ENCODE peak calls at places on chromosomes 5 and 9, in eight cellular contexts. One of them, this sample, is unnamed.

GRCh38 chr5:68949711-68950110 is 144.1 kb upstream of the SLC30A5 start:
- DNase-seq in thyroid gland: no peak
- DNase-seq in cardiac fibroblast: no peak
- DNase-seq in AG04450: no peak
- DNase-seq in choroid plexus epithelial cell: no peak
- DNase-seq in neural crest cell: no peak
- DNase-seq in heart right ventricle: no peak
- DNase-seq in psoas muscle: no peak
- DNase-seq in this sample: no peak

GRCh38 chr5:69432412-69433206 is 17.7 kb downstream of the MARVELD2 start:
- DNase-seq in thyroid gland: no peak
- DNase-seq in cardiac fibroblast: no peak
- DNase-seq in AG04450: no peak
- DNase-seq in choroid plexus epithelial cell: no peak
- DNase-seq in neural crest cell: no peak
- DNase-seq in heart right ventricle: no peak
- DNase-seq in psoas muscle: no peak
- DNase-seq in this sample: no peak

GRCh38 chr5:153619706-153620105 is 129.2 kb downstream of the GRIA1 start:
- DNase-seq in thyroid gland: no peak
- DNase-seq in cardiac fibroblast: peak
- DNase-seq in AG04450: no peak
- DNase-seq in choroid plexus epithelial cell: peak
- DNase-seq in neural crest cell: no peak
- DNase-seq in heart right ventricle: no peak
- DNase-seq in psoas muscle: no peak
- DNase-seq in this sample: peak

GRCh38 chr9:86876797-86877196 is 70.5 kb downstream of the GAS1 start:
- DNase-seq in thyroid gland: no peak
- DNase-seq in cardiac fibroblast: no peak
- DNase-seq in AG04450: no peak
- DNase-seq in choroid plexus epithelial cell: no peak
- DNase-seq in neural crest cell: no peak
- DNase-seq in heart right ventricle: no peak
- DNase-seq in psoas muscle: no peak
- DNase-seq in this sample: no peak

GRCh38 chr9:34524349-34524748 is 1.6 kb upstream of the ENHO start:
- DNase-seq in thyroid gland: no peak
- DNase-seq in cardiac fibroblast: no peak
- DNase-seq in AG04450: no peak
- DNase-seq in choroid plexus epithelial cell: peak
- DNase-seq in neural crest cell: no peak
- DNase-seq in heart right ventricle: no peak
- DNase-seq in psoas muscle: no peak
- DNase-seq in this sample: no peak

GRCh38 chr9:120107138-120107537 is 472.8 kb downstream of the CDK5RAP2 start:
- DNase-seq in thyroid gland: no peak
- DNase-seq in cardiac fibroblast: no peak
- DNase-seq in AG04450: no peak
- DNase-seq in choroid plexus epithelial cell: no peak
- DNase-seq in neural crest cell: no peak
- DNase-seq in heart right ventricle: no peak
- DNase-seq in psoas muscle: no peak
- DNase-seq in this sample: no peak

GRCh38 chr9:89939893-89940292 is 335.1 kb downstream of the GADD45G start:
- DNase-seq in thyroid gland: no peak
- DNase-seq in cardiac fibroblast: no peak
- DNase-seq in AG04450: no peak
- DNase-seq in choroid plexus epithelial cell: no peak
- DNase-seq in neural crest cell: no peak
- DNase-seq in heart right ventricle: no peak
- DNase-seq in psoas muscle: no peak
- DNase-seq in this sample: no peak

GRCh38 chr5:54360925-54361662 is 50.7 kb upstream of the ARL15 start:
- DNase-seq in thyroid gland: no peak
- DNase-seq in cardiac fibroblast: no peak
- DNase-seq in AG04450: no peak
- DNase-seq in choroid plexus epithelial cell: no peak
- DNase-seq in neural crest cell: no peak
- DNase-seq in heart right ventricle: no peak
- DNase-seq in psoas muscle: no peak
- DNase-seq in this sample: no peak

GRCh38 chr5:102411-103043 is 10.6 kb downstream of the PLEKHG4B start:
- DNase-seq in thyroid gland: no peak
- DNase-seq in cardiac fibroblast: no peak
- DNase-seq in AG04450: no peak
- DNase-seq in choroid plexus epithelial cell: peak
- DNase-seq in neural crest cell: no peak
- DNase-seq in heart right ventricle: no peak
- DNase-seq in psoas muscle: no peak
- DNase-seq in this sample: no peak

GRCh38 chr5:16935271-16936149 is 578 bp downstream of the MYO10 start:
- DNase-seq in thyroid gland: peak
- DNase-seq in cardiac fibroblast: peak
- DNase-seq in AG04450: no peak
- DNase-seq in choroid plexus epithelial cell: peak
- DNase-seq in neural crest cell: peak
- DNase-seq in heart right ventricle: peak
- DNase-seq in psoas muscle: peak
- DNase-seq in this sample: no peak

GRCh38 chr9:109787735-109788134 is 7.7 kb downstream of the PALM2AKAP2 start:
- DNase-seq in thyroid gland: no peak
- DNase-seq in cardiac fibroblast: no peak
- DNase-seq in AG04450: no peak
- DNase-seq in choroid plexus epithelial cell: peak
- DNase-seq in neural crest cell: no peak
- DNase-seq in heart right ventricle: no peak
- DNase-seq in psoas muscle: no peak
- DNase-seq in this sample: no peak

GRCh38 chr9:8750639-8751041 is 951.1 kb upstream of the DMAC1 start:
- DNase-seq in thyroid gland: no peak
- DNase-seq in cardiac fibroblast: no peak
- DNase-seq in AG04450: no peak
- DNase-seq in choroid plexus epithelial cell: no peak
- DNase-seq in neural crest cell: no peak
- DNase-seq in heart right ventricle: no peak
- DNase-seq in psoas muscle: no peak
- DNase-seq in this sample: no peak

GRCh38 chr9:117091529-117091928 is 323.3 kb downstream of the ASTN2 start:
- DNase-seq in thyroid gland: no peak
- DNase-seq in cardiac fibroblast: no peak
- DNase-seq in AG04450: no peak
- DNase-seq in choroid plexus epithelial cell: no peak
- DNase-seq in neural crest cell: no peak
- DNase-seq in heart right ventricle: no peak
- DNase-seq in psoas muscle: no peak
- DNase-seq in this sample: no peak
- TF ChIP-seq CTCF in thyroid gland: no peak
- TF ChIP-seq CTCF in cardiac fibroblast: no peak
- TF ChIP-seq CTCF in AG04450: no peak
- TF ChIP-seq CTCF in choroid plexus epithelial cell: no peak
- TF ChIP-seq CTCF in neural crest cell: no peak
- TF ChIP-seq CTCF in heart right ventricle: no peak
- TF ChIP-seq CTCF in psoas muscle: no peak
- TF ChIP-seq CTCF in this sample: no peak

GRCh38 chr5:148729182-148729581 is 74.9 kb upstream of the HTR4 start:
- DNase-seq in thyroid gland: no peak
- DNase-seq in cardiac fibroblast: peak
- DNase-seq in AG04450: no peak
- DNase-seq in choroid plexus epithelial cell: peak
- DNase-seq in neural crest cell: no peak
- DNase-seq in heart right ventricle: no peak
- DNase-seq in psoas muscle: no peak
- DNase-seq in this sample: peak
- TF ChIP-seq CTCF in thyroid gland: no peak
- TF ChIP-seq CTCF in cardiac fibroblast: peak
- TF ChIP-seq CTCF in AG04450: peak
- TF ChIP-seq CTCF in choroid plexus epithelial cell: peak
- TF ChIP-seq CTCF in neural crest cell: peak
- TF ChIP-seq CTCF in heart right ventricle: peak
- TF ChIP-seq CTCF in psoas muscle: no peak
- TF ChIP-seq CTCF in this sample: peak

DNA sequence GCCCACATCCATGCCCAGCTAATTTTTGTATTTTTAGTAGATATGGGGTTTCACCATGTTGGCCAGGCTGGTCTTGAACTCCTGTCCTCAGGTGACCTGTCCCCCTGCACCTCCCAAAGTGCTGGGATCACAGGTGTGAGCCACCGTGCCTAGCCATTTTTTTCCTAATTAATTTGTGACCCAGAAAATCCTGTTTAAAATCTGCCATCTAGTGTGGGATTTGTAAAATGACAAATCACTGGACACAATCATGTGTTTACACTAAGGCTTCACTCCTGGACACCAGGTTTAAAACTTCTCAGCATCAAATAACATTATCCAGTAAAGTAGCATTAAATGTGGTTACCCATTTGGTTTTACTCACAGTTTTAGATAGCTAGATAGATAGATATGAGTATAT is 18.6 kb upstream of the KDM4C start:
- DNase-seq in thyroid gland: no peak
- DNase-seq in cardiac fibroblast: peak
- DNase-seq in AG04450: no peak
- DNase-seq in choroid plexus epithelial cell: peak
- DNase-seq in neural crest cell: no peak
- DNase-seq in heart right ventricle: no peak
- DNase-seq in psoas muscle: no peak
- DNase-seq in this sample: no peak
- TF ChIP-seq CTCF in thyroid gland: no peak
- TF ChIP-seq CTCF in cardiac fibroblast: peak
- TF ChIP-seq CTCF in AG04450: peak
- TF ChIP-seq CTCF in choroid plexus epithelial cell: peak
- TF ChIP-seq CTCF in neural crest cell: peak
- TF ChIP-seq CTCF in heart right ventricle: peak
- TF ChIP-seq CTCF in psoas muscle: no peak
- TF ChIP-seq CTCF in this sample: peak

DNA sequence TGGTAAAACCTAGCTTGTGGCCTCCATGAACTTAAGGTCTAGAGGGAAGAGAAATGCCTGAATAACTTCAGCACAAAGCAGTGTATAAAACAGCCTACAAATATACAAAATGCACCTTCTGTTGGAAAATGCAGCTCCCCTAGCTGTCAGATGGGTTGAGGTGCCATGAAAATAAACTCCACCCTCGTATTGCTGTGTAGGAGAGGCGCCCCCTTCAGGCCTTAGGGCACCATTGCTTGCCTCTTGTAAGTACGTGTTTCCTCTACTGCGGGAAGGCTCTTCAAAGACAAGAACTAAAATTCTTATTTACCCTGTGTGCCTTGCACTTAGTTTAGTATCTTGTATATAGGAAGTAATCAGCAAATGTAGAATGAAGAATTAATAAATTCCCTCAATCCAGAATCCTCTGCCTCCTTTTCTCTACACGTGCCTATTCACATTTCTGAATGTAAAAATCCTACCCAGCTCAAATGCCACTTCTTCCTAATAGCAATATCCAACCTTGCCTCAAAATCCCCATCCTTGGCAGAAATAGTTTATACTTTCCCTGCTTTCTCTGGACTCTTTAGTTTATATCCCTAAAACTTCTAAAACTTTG is 393.7 kb upstream of the PDE4D start:
- DNase-seq in thyroid gland: no peak
- DNase-seq in cardiac fibroblast: peak
- DNase-seq in AG04450: no peak
- DNase-seq in choroid plexus epithelial cell: peak
- DNase-seq in neural crest cell: peak
- DNase-seq in heart right ventricle: peak
- DNase-seq in psoas muscle: no peak
- DNase-seq in this sample: peak
- TF ChIP-seq CTCF in thyroid gland: no peak
- TF ChIP-seq CTCF in cardiac fibroblast: peak
- TF ChIP-seq CTCF in AG04450: peak
- TF ChIP-seq CTCF in choroid plexus epithelial cell: peak
- TF ChIP-seq CTCF in neural crest cell: peak
- TF ChIP-seq CTCF in heart right ventricle: peak
- TF ChIP-seq CTCF in psoas muscle: peak
- TF ChIP-seq CTCF in this sample: peak

DNA sequence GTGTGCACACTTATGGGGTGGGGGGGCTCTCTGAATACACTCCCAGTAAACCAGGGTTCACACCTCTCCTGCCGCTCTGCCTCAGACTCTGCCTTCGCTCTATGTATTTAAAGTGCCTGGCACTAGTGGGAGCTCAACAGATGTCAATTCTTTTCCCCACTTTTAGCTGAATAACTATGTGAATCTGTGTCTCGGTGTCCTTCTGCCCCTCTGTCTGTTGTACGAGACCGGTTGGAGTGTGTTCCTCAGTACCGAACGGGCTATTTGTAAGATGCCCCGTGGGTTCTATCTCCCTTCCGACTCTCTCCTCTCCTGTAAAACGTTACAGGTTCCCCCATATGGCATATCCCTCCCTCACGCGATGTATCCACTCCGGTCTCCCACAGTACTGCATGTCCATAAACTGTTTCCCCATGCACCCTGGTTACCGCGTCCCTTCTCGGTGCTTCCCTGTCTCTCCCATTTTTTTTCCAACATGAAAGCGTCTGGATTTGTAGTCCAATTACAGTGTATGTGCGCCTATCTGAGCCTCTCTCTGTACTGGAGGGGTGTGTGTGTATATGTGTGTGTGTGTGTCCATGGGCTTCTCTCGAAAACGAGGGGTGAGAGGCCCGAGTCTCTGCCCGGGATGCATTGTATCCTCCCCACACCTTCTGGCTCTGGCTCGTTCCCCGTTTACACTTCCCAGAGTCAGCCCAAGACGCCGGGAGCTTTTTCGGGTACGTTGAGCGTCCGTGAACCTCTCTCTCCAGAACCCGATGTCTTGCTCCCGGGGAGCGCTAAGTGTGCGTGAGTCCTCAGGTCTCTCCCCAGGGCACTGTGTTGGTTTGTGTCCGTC is 1.5 kb downstream of the ELL2 start:
- DNase-seq in thyroid gland: peak
- DNase-seq in cardiac fibroblast: peak
- DNase-seq in AG04450: no peak
- DNase-seq in choroid plexus epithelial cell: peak
- DNase-seq in neural crest cell: no peak
- DNase-seq in heart right ventricle: no peak
- DNase-seq in psoas muscle: no peak
- DNase-seq in this sample: peak
- TF ChIP-seq CTCF in thyroid gland: no peak
- TF ChIP-seq CTCF in cardiac fibroblast: no peak
- TF ChIP-seq CTCF in AG04450: no peak
- TF ChIP-seq CTCF in choroid plexus epithelial cell: peak
- TF ChIP-seq CTCF in neural crest cell: no peak
- TF ChIP-seq CTCF in heart right ventricle: no peak
- TF ChIP-seq CTCF in psoas muscle: no peak
- TF ChIP-seq CTCF in this sample: no peak

GRCh38 chr5:97425511-97425910 is 242.5 kb upstream of the RIOK2 start:
- DNase-seq in thyroid gland: no peak
- DNase-seq in cardiac fibroblast: peak
- DNase-seq in AG04450: no peak
- DNase-seq in choroid plexus epithelial cell: peak
- DNase-seq in neural crest cell: peak
- DNase-seq in heart right ventricle: no peak
- DNase-seq in psoas muscle: no peak
- DNase-seq in this sample: peak
- TF ChIP-seq CTCF in thyroid gland: no peak
- TF ChIP-seq CTCF in cardiac fibroblast: peak
- TF ChIP-seq CTCF in AG04450: peak
- TF ChIP-seq CTCF in choroid plexus epithelial cell: peak
- TF ChIP-seq CTCF in neural crest cell: peak
- TF ChIP-seq CTCF in heart right ventricle: peak
- TF ChIP-seq CTCF in psoas muscle: peak
- TF ChIP-seq CTCF in this sample: peak

This sample was measured in brain microvascular endothelial cell.